ENCODE peak calls at places on chromosomes 11 and 22, in four cellular contexts. V is psoas muscle, N is left ventricle myocardium inferior, J is breast epithelium. I is an unnamed sample. For H3K4me1, the result is how much of the 10 kb centered on the place peaks cover.

GRCh38 chr11:43870981-43871550 is 9.6 kb upstream of the ALKBH3 start:
- DNase-seq in V (no peak), N (no peak), J (no peak), I (no peak)

GRCh38 chr11:134356656-134357544 is 25.1 kb downstream of the GLB1L2 start:
- DNase-seq in V (peak), N (no peak), J (no peak), I (no peak)

GRCh38 chr22:49946612-49947295 is 13.8 kb upstream of the PIM3 start:
- DNase-seq in V (no peak), N (no peak), J (no peak), I (no peak)

GRCh38 chr11:88231894-88232482 is 56.7 kb upstream of the RAB38 start:
- DNase-seq in V (no peak), N (no peak), J (no peak), I (no peak)

GRCh38 chr11:19368726-19369364 is 128.1 kb upstream of the E2F8 start:
- DNase-seq in V (no peak), N (no peak), J (no peak), I (no peak)

GRCh38 chr11:107493117-107493516 is 35.5 kb upstream of the CWF19L2 start:
- DNase-seq in V (no peak), N (no peak), J (no peak), I (no peak)

GRCh38 chr11:130427581-130428211 is 713 bp downstream of the ADAMTS8 start:
- DNase-seq in V (peak), N (peak), J (no peak), I (no peak)

GRCh38 chr11:74010306-74010981 is 1.6 kb upstream of the UCP3 start:
- DNase-seq in V (no peak), N (no peak), J (no peak), I (no peak)

GRCh38 chr11:69372589-69373250 is 78.8 kb downstream of the MYEOV start:
- DNase-seq in V (no peak), N (peak), J (no peak), I (no peak)

GRCh38 chr11:62127941-62128770 is 4.3 kb downstream of the INCENP start:
- DNase-seq in V (no peak), N (no peak), J (no peak), I (no peak)

GRCh38 chr22:44823806-44824205 is 71.4 kb downstream of the ARHGAP8 start:
- DNase-seq in V (peak), N (no peak), J (no peak), I (no peak)

GRCh38 chr11:131652231-131652630 is 281.8 kb downstream of the NTM start:
- DNase-seq in V (no peak), N (no peak), J (no peak), I (no peak)

GRCh38 chr11:88474655-88475054 is 137.1 kb upstream of the CTSC start:
- DNase-seq in V (no peak), N (no peak), J (no peak), I (no peak)

GRCh38 chr11:44573333-44573732 is 7.9 kb downstream of the CD82 start:
- DNase-seq in V (no peak), N (no peak), J (no peak), I (no peak)

GRCh38 chr11:75350743-75351540 is 519 bp downstream of the ARRB1 start:
- DNase-seq in V (peak), N (peak), J (no peak), I (no peak)

GRCh38 chr11:19659529-19659928 is 53.1 kb upstream of the NAV2 start:
- DNase-seq in V (no peak), N (no peak), J (no peak), I (no peak)

GRCh38 chr22:43228330-43228729 is 41.4 kb upstream of the TTLL12 start:
- DNase-seq in V (no peak), N (no peak), J (no peak), I (peak)

GRCh38 chr11:106156290-106156937 is 79.0 kb downstream of the AASDHPPT start:
- DNase-seq in V (no peak), N (no peak), J (no peak), I (no peak)

GRCh38 chr11:124839051-124839971 is 25.9 kb upstream of the ROBO3 start:
- DNase-seq in V (peak), N (no peak), J (no peak), I (no peak)

GRCh38 chr11:106988151-106988806 is 30.0 kb downstream of the GUCY1A2 start:
- DNase-seq in V (no peak), N (no peak), J (no peak), I (no peak)

GRCh38 chr11:24661313-24661712 is 164.5 kb downstream of the LUZP2 start:
- DNase-seq in V (no peak), N (no peak), J (no peak), I (no peak)

GRCh38 chr11:26558191-26558590 is 13.9 kb downstream of the MUC15 start:
- DNase-seq in V (no peak), N (no peak), J (no peak), I (no peak)

GRCh38 chr11:27239305-27239942 is 123.6 kb downstream of the CCDC34 start:
- DNase-seq in V (no peak), N (peak), J (no peak), I (no peak)

GRCh38 chr11:1692708-1693326 is 4.2 kb upstream of the KRTAP5-6 start:
- DNase-seq in V (no peak), N (no peak), J (no peak), I (no peak)

GRCh38 chr11:69880041-69880802 is 61.0 kb upstream of the FGF3 start:
- DNase-seq in V (no peak), N (peak), J (no peak), I (no peak)

GRCh38 chr22:49090853-49091135 is 736.9 kb downstream of the BRD1 start:
- DNase-seq in V (peak), N (no peak), J (no peak), I (no peak)

GRCh38 chr11:119864836-119865235 is 135.8 kb upstream of the NECTIN1 start:
- DNase-seq in V (no peak), N (no peak), J (no peak), I (no peak)

GRCh38 chr11:120123946-120124345 is 14.0 kb downstream of the TRIM29 start:
- DNase-seq in V (no peak), N (no peak), J (no peak), I (no peak)

GRCh38 chr11:4041731-4042391 is 52.7 kb upstream of the RRM1 start:
- DNase-seq in V (peak), N (no peak), J (no peak), I (no peak)

GRCh38 chr11:2529636-2530035 is 84.8 kb downstream of the KCNQ1 start:
- DNase-seq in V (peak), N (peak), J (no peak), I (peak)

GRCh38 chr11:64621283-64622019 is 30.4 kb downstream of the SLC22A12 start:
- DNase-seq in V (no peak), N (no peak), J (no peak), I (no peak)

GRCh38 chr11:85569525-85569924 is 57.6 kb downstream of the DLG2 start:
- DNase-seq in V (no peak), N (no peak), J (no peak), I (no peak)

GRCh38 chr11:1295086-1295485 is 14.3 kb downstream of the TOLLIP start:
- DNase-seq in V (peak), N (no peak), J (no peak), I (no peak)

GRCh38 chr11:123696183-123696582 is 41.8 kb upstream of the SCN3B start:
- DNase-seq in V (no peak), N (no peak), J (no peak), I (no peak)

GRCh38 chr11:128040603-128041002 is 546.8 kb downstream of the ETS1 start:
- DNase-seq in V (no peak), N (no peak), J (no peak), I (no peak)

GRCh38 chr11:75925785-75926164 is 110.8 kb downstream of the UVRAG start:
- DNase-seq in V (no peak), N (no peak), J (no peak), I (no peak)

GRCh38 chr22:38260760-38261477 is 11.9 kb downstream of the TMEM184B start:
- DNase-seq in V (no peak), N (no peak), J (no peak), I (no peak)

GRCh38 chr22:17631076-17631565 is 2.6 kb upstream of the ATP6V1E1 start:
- DNase-seq in V (no peak), N (no peak), J (peak), I (no peak)
- H3K4me3 ChIP-seq in V (no peak), N (no peak), J (no peak), I (no peak)

DNA sequence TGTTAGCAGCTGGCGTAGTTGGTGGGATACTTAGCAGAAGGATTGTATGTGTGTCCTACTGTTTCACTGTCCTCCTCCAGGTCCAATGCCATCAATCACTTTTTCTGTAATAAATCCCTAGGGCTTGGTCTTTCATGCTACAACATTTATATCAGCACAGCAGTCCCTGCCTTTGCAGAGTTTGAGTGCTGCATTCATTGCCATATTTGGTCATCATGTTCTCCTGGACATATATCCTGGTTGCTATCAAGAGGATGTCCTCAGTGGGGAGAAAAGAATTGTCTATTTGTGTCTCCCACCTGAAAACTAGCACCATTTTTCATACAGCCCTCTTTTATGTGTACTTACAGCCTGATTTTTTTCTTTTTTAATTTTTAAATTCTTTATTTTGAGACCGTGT is 67.1 kb downstream of the OR5AK2 start:
- DNase-seq in V (no peak), N (no peak), J (no peak), I (no peak)
- H3K4me1 ChIP-seq in V (under half), N (under half), J (under half), I (under half)

GRCh38 chr11:10771457-10771856 is 20.4 kb downstream of the CTR9 start:
- DNase-seq in V (no peak), N (no peak), J (no peak), I (no peak)

GRCh38 chr11:10770626-10771254 is 19.7 kb downstream of the CTR9 start:
- DNase-seq in V (peak), N (peak), J (no peak), I (peak)
- TF ChIP-seq CTCF in V (peak), N (peak), J (no peak), I (peak)

GRCh38 chr11:112785717-112786116 is 175.5 kb upstream of the NCAM1 start:
- DNase-seq in V (no peak), N (no peak), J (no peak), I (no peak)

GRCh38 chr11:112783945-112784322 is 177.3 kb upstream of the NCAM1 start:
- DNase-seq in V (no peak), N (no peak), J (no peak), I (no peak)

GRCh38 chr11:112786196-112786595 is 175.0 kb upstream of the NCAM1 start:
- DNase-seq in V (no peak), N (no peak), J (no peak), I (no peak)

GRCh38 chr11:112784323-112785073 is 176.7 kb upstream of the NCAM1 start:
- DNase-seq in V (peak), N (peak), J (peak), I (peak)

DNA sequence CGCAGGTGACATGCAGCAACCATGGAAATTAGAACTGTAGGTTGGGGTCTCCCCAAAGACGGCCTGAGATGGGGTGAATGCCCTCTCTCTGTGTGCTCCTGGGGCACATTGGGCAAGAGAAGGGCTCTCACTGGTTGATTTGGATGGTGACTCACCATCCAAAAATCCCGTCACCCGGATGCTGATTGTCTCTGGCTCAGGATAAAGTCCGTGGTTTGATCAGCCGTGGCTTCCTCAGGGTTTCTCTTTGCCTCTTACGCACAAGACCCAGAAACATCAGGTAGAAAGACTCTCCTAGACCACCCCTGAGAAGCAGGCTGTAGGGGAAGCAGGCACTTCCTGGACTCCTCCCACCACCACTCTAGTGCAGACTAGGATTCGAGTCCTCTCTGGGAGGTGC is 176.1 kb upstream of the NCAM1 start:
- DNase-seq in V (no peak), N (no peak), J (peak), I (no peak)
- H3K4me3 ChIP-seq in V (peak), N (peak), J (peak), I (peak)

GRCh38 chr22:23764931-23765881 is 2.4 kb downstream of the C22orf15 start:
- DNase-seq in V (peak), N (no peak), J (no peak), I (no peak)

GRCh38 chr22:23760056-23760455 is 2.7 kb upstream of the C22orf15 start:
- DNase-seq in V (no peak), N (no peak), J (no peak), I (no peak)

GRCh38 chr22:23767303-23767672 is 484 bp downstream of the CHCHD10 start:
- DNase-seq in V (peak), N (no peak), J (no peak), I (no peak)

GRCh38 chr22:23762866-23763578 is at the start of gene C22orf15:
- DNase-seq in V (peak), N (no peak), J (no peak), I (no peak)

DNA sequence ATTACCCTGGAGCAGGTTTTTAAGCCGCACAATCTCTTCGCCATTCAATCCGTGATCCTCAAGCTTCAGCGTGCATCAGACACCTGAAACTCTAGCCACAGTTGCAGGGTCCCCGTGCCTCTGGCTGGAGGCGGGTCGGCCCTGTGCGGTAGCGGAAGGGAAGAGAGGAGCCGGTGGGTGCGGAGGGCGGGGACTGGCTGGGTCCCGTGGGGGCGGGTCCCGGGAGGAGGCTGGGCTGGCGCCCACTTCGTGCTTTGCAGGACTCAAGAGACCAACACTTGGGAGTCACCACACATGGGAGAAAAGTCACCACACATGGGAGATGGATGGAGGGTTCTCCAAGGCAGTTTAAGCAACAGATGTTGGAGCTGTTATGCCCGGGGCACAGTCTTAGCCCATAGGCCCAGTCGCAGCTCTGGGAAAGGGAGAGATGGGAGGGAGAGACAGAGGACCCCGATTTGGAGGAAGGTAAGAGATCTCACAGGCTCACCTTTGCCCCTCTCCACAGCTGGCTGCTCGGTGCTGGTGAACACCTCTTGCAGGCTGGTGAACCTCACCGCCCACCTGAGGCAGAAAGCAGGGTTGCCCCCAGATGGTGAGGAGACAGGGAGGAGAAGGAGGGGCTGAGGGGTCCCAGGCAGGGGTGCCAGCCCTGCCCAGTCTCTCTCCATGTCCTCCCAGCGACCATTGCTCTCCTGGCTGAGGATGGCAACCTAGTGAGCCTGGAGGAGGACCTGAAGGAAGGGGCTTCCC is 965 bp downstream of the C22orf15 start:
- DNase-seq in V (peak), N (no peak), J (no peak), I (no peak)
- H3K4me1 ChIP-seq in V (under half), N (half or more), J (under half), I (under half)

GRCh38 chr11:12087075-12087775 is 23.2 kb upstream of the MICAL2 start:
- DNase-seq in V (no peak), N (no peak), J (no peak), I (no peak)
- TF ChIP-seq CTCF in V (peak), N (peak), J (no peak), I (no peak)

GRCh38 chr22:19641983-19642451 is 72.3 kb upstream of the SEPTIN5 start:
- DNase-seq in V (no peak), N (no peak), J (no peak), I (no peak)

GRCh38 chr22:19643448-19644313 is 70.6 kb upstream of the SEPTIN5 start:
- DNase-seq in V (no peak), N (no peak), J (no peak), I (no peak)

GRCh38 chr22:19639610-19640135 is 74.6 kb upstream of the SEPTIN5 start:
- DNase-seq in V (no peak), N (no peak), J (no peak), I (no peak)

GRCh38 chr22:19640306-19640705 is 74.0 kb upstream of the SEPTIN5 start:
- DNase-seq in V (no peak), N (no peak), J (no peak), I (no peak)

DNA sequence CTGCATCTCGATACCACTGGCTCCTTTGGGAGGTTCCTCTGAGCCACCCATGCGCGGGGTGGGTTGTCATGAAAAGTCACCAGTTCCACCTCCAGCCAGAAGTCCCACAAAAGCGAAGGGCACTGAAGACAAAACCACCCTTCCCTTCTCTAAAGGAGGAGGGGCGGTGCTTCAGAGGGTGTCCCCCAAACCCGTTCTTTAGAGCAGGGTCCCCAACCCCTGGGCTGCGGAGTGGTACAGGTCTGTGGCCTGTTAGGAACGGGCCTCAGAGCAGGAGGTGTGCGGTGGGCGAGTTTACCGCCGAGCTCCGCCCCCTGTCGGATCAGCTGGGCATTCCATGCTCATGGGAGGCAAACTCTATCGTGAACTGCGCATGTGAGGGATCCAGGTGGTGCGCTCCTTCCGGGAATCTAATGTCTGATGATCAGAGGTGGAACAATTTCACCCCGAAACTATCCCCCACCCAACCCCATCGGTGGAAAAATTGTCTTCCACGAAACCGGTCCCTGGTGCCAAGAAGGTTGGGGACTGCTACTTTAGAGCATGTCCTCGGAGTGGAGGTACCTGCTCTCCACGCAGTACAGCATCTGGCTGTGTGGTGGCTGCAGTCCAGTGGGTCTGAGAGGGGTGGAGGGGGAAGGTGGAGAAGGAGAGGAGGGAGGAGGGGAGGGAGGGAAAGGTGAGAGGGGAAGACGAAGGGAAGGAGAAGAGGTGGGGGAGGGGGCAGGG is 72.9 kb upstream of the SEPTIN5 start:
- DNase-seq in V (no peak), N (no peak), J (no peak), I (no peak)
- H3K4me3 ChIP-seq in V (no peak), N (no peak), J (peak), I (no peak)

GRCh38 chr11:121482231-121483129 is 29.7 kb upstream of the SORL1-AS1 start:
- DNase-seq in V (no peak), N (no peak), J (peak), I (no peak)

GRCh38 chr11:121478226-121478894 is 25.6 kb upstream of the SORL1-AS1 start:
- DNase-seq in V (no peak), N (no peak), J (no peak), I (no peak)

GRCh38 chr11:121479355-121479754 is 26.6 kb upstream of the SORL1-AS1 start:
- DNase-seq in V (no peak), N (no peak), J (no peak), I (no peak)

GRCh38 chr11:121478895-121479281 is 26.1 kb upstream of the SORL1-AS1 start:
- DNase-seq in V (no peak), N (no peak), J (no peak), I (no peak)

GRCh38 chr11:121479839-121480238 is 27.1 kb upstream of the SORL1-AS1 start:
- DNase-seq in V (no peak), N (no peak), J (no peak), I (no peak)
- H3K4me1 ChIP-seq in V (under half), N (under half), J (under half), I (under half)

GRCh38 chr11:114279778-114280532 is 16.2 kb upstream of the NNMT start:
- DNase-seq in V (no peak), N (no peak), J (no peak), I (no peak)

GRCh38 chr11:114282488-114282887 is 13.7 kb upstream of the NNMT start:
- DNase-seq in V (no peak), N (no peak), J (no peak), I (no peak)

GRCh38 chr11:114278342-114279065 is 17.7 kb upstream of the NNMT start:
- DNase-seq in V (no peak), N (no peak), J (no peak), I (no peak)

GRCh38 chr11:114281388-114281956 is 14.7 kb upstream of the NNMT start:
- DNase-seq in V (no peak), N (no peak), J (no peak), I (no peak)

GRCh38 chr11:114280696-114281095 is 15.5 kb upstream of the NNMT start:
- DNase-seq in V (peak), N (peak), J (peak), I (peak)
- TF ChIP-seq CTCF in V (peak), N (peak), J (no peak), I (peak)

I was measured in heart right ventricle.